ENCODE peak calls at places on chromosome 16, in nine cellular contexts. Q is pulmonary artery endothelial cell; A is lower leg skin; B is body of pancreas; C is stimulated activated CD4-positive, alpha-beta T cell treated with anti-CD3 and anti-CD28 coated beads, TNF-alpha, amount 100 ng/mL, for 24 hours; D is AML-193; V is adrenal gland; T is stimulated activated naive B cell treated with anti-CD40 and anti-IgM and Interleukin-4, amounts not matched to agents 10 μg/mL and 1 μg/mL and 100 μg/mL, for 72 hours; E is AG09309. H is an unnamed sample.

GRCh38 chr16:83004868-83005652 is 378.3 kb downstream of the CDH13 start:
- DNase-seq in A (no peak), T (no peak), Q (no peak), V (no peak), D (no peak), B (no peak), E (no peak), C (no peak), H (no peak)

GRCh38 chr16:15539197-15539596 is 103.8 kb downstream of the MARF1 start:
- DNase-seq in Q (no peak), T (no peak), E (no peak), D (no peak), A (no peak), B (no peak), C (no peak), V (no peak), H (no peak)

GRCh38 chr16:55120408-55120807 is 189.7 kb downstream of the IRX5 start:
- DNase-seq in V (no peak), T (no peak), D (no peak), A (no peak), B (no peak), Q (no peak), E (peak; percentile 52), C (no peak), H (no peak)

GRCh38 chr16:1057252-1057932 is 15.2 kb upstream of the SSTR5 start:
- DNase-seq in D (no peak), Q (no peak), B (peak; percentile 46), E (no peak), T (no peak), C (peak; percentile 46), V (peak; percentile 64), A (no peak), H (no peak)

GRCh38 chr16:84013787-84014569 is 28.6 kb downstream of the SLC38A8 start:
- DNase-seq in B (peak; percentile 93), D (no peak), A (no peak), V (peak; percentile 73), T (peak; percentile 69), E (no peak), Q (peak; percentile 5), C (peak; percentile 5), H (no peak)

GRCh38 chr16:67166035-67166882 is 1.7 kb downstream of the HSF4 start:
- DNase-seq in V (no peak), D (no peak), T (no peak), E (no peak), C (no peak), A (no peak), Q (no peak), B (no peak), H (no peak)

GRCh38 chr16:56672761-56673536 is 3.3 kb downstream of the MT1H start:
- DNase-seq in A (no peak), T (no peak), Q (no peak), B (no peak), C (no peak), E (no peak), V (no peak), D (no peak), H (no peak)

GRCh38 chr16:82830944-82831343 is 204.2 kb downstream of the CDH13 start:
- DNase-seq in C (no peak), A (no peak), E (no peak), V (no peak), B (no peak), Q (no peak), T (no peak), D (no peak), H (no peak)

GRCh38 chr16:11698271-11698689 is 30.0 kb downstream of the SNN start:
- DNase-seq in C (no peak), B (no peak), T (no peak), D (no peak), E (no peak), V (no peak), A (no peak), Q (no peak), H (no peak)

GRCh38 chr16:73060216-73060615 is 12.3 kb upstream of the ZFHX3 start:
- DNase-seq in B (no peak), C (no peak), T (no peak), A (no peak), E (no peak), D (no peak), V (no peak), Q (no peak), H (no peak)

GRCh38 chr16:51900221-51900780 is 646.6 kb downstream of the TOX3 start:
- DNase-seq in V (no peak), C (no peak), T (no peak), B (no peak), A (no peak), D (no peak), Q (no peak), E (no peak), H (no peak)

GRCh38 chr16:75810342-75810741 is 84.1 kb upstream of the CPHXL start:
- DNase-seq in A (no peak), C (no peak), Q (no peak), B (no peak), T (no peak), V (no peak), E (no peak), D (no peak), H (no peak)

GRCh38 chr16:844638-845348 is 44.3 kb upstream of the GNG13 start:
- DNase-seq in Q (no peak), C (no peak), A (no peak), T (no peak), E (no peak), D (no peak), V (no peak), B (no peak), H (no peak)

GRCh38 chr16:2720063-2720455 is at the start of gene PRSS27:
- DNase-seq in B (no peak), V (no peak), A (no peak), Q (no peak), T (no peak), D (no peak), C (no peak), E (no peak), H (no peak)

H was measured in BJ.